ENCODE peak calls at places on chromosomes 12 and 14, in seven cellular contexts. Y is activated T-cell treated with anti-CD3 and anti-CD28 coated beads, Interleukin-2, amount 50 U/mL, for 1 hour; M is NCI-H2171; D is activated naive CD8-positive, alpha-beta T cell treated with anti-CD3 and anti-CD28 coated beads, Interleukin-2, amount 50 U/mL, for 16 hours; I is Right ventricle myocardium superior; T is NCI-H2081; N is A172. R is an unnamed sample.

GRCh38 chr12:91811481-91812287 is 334.0 kb downstream of the BTG1 start:
- DNase-seq in Y (peak; percentile 84), M (peak; percentile 11), D (peak; percentile 57), I (peak; percentile 82), T (peak; percentile 40), N (peak; percentile 28), R (peak; percentile 52)

GRCh38 chr14:53391631-53392030 is 238.5 kb upstream of the DDHD1 start:
- DNase-seq in Y (no peak), M (no peak), D (no peak), I (no peak), T (no peak), N (peak; percentile 86), R (no peak)

GRCh38 chr12:4791497-4791896 is 71.3 kb downstream of the GALNT8 start:
- DNase-seq in Y (no peak), M (no peak), D (no peak), I (no peak), T (no peak), N (no peak), R (no peak)

GRCh38 chr12:46374286-46374685 is 1.7 kb upstream of the SLC38A2 start:
- DNase-seq in Y (no peak), M (no peak), D (no peak), I (no peak), T (no peak), N (no peak), R (no peak)

GRCh38 chr14:74243051-74243450 is 3.8 kb downstream of the VSX2 start:
- DNase-seq in Y (no peak), M (no peak), D (no peak), I (no peak), T (no peak), N (no peak), R (no peak)

GRCh38 chr12:11228268-11228879 is 41.1 kb downstream of the PRB3 start:
- DNase-seq in Y (no peak), M (no peak), D (no peak), I (no peak), T (peak; percentile 10), N (peak; percentile 23), R (no peak)

GRCh38 chr12:12240671-12241345 is 26.0 kb downstream of the LRP6 start:
- DNase-seq in Y (no peak), M (no peak), D (no peak), I (no peak), T (no peak), N (no peak), R (no peak)

GRCh38 chr12:116366456-116366776 is 88.9 kb upstream of the MED13L start:
- DNase-seq in Y (no peak), M (peak; percentile 69), D (no peak), I (peak; percentile 65), T (peak; percentile 24), N (no peak), R (no peak)

GRCh38 chr12:68940731-68941130 is 7.8 kb upstream of the CPM start:
- DNase-seq in Y (no peak), M (no peak), D (no peak), I (no peak), T (no peak), N (no peak), R (no peak)

GRCh38 chr14:39972704-39973103 is 540.5 kb upstream of the FBXO33 start:
- DNase-seq in Y (no peak), M (no peak), D (no peak), I (no peak), T (no peak), N (no peak), R (no peak)

GRCh38 chr12:98606367-98606985 is 13.0 kb downstream of the SLC25A3 start:
- DNase-seq in Y (no peak), M (no peak), D (no peak), I (no peak), T (no peak), N (no peak), R (no peak)

GRCh38 chr14:34718750-34719304 is 4.4 kb upstream of the CFL2 start:
- DNase-seq in Y (no peak), M (no peak), D (no peak), I (no peak), T (no peak), N (peak; percentile 25), R (no peak)

GRCh38 chr12:104957388-104958008 is 592 bp downstream of the SLC41A2 start:
- DNase-seq in Y (peak; percentile 62), M (peak; percentile 2), D (no peak), I (no peak), T (peak; percentile 44), N (no peak), R (no peak)

GRCh38 chr12:131046813-131047788 is 93.4 kb downstream of the ADGRD1 start:
- DNase-seq in Y (no peak), M (no peak), D (no peak), I (peak; percentile 78), T (no peak), N (no peak), R (no peak)

GRCh38 chr12:88703790-88704189 is 123.5 kb upstream of the KITLG start:
- DNase-seq in Y (no peak), M (no peak), D (no peak), I (no peak), T (no peak), N (peak; percentile 35), R (no peak)

GRCh38 chr12:93883436-93884154 is 206.4 kb downstream of the CRADD start:
- DNase-seq in Y (no peak), M (no peak), D (no peak), I (no peak), T (no peak), N (peak; percentile 68), R (no peak)

GRCh38 chr12:109704371-109705098 is 9.1 kb upstream of the FAM222A start:
- DNase-seq in Y (no peak), M (no peak), D (no peak), I (no peak), T (no peak), N (no peak), R (no peak)

GRCh38 chr12:113142173-113142885 is 6.8 kb upstream of the RASAL1 start:
- DNase-seq in Y (no peak), M (no peak), D (no peak), I (peak; percentile 57), T (no peak), N (no peak), R (no peak)

GRCh38 chr12:92078167-92079053 is 67.2 kb downstream of the BTG1 start:
- DNase-seq in Y (no peak), M (no peak), D (no peak), I (no peak), T (no peak), N (peak; percentile 71), R (no peak)

GRCh38 chr12:29073631-29074239 is 75.3 kb upstream of the FAR2 start:
- DNase-seq in Y (no peak), M (peak; percentile 63), D (no peak), I (no peak), T (peak; percentile 10), N (peak; percentile 57), R (no peak)

GRCh38 chr14:98564006-98564405 is 708.0 kb downstream of the BCL11B start:
- DNase-seq in Y (no peak), M (no peak), D (no peak), I (no peak), T (no peak), N (no peak), R (no peak)

GRCh38 chr12:52232916-52233461 is at the start of gene KRT7:
- DNase-seq in Y (no peak), M (no peak), D (no peak), I (no peak), T (no peak), N (no peak), R (no peak)

GRCh38 chr14:20682435-20683124 is 1.8 kb upstream of the RNASE4 start:
- DNase-seq in Y (peak; percentile 76), M (peak; percentile 99), D (peak; percentile 55), I (peak; percentile 94), T (peak; percentile 90), N (peak; percentile 76), R (peak; percentile 54)

GRCh38 chr12:30440826-30441602 is 254.7 kb downstream of the IPO8 start:
- DNase-seq in Y (no peak), M (no peak), D (no peak), I (no peak), T (no peak), N (peak; percentile 45), R (no peak)

GRCh38 chr12:91986084-91986483 is 159.6 kb downstream of the BTG1 start:
- DNase-seq in Y (no peak), M (no peak), D (no peak), I (no peak), T (no peak), N (peak; percentile 64), R (no peak)

GRCh38 chr12:124771462-124772361 is 92.0 kb downstream of the SCARB1 start:
- DNase-seq in Y (peak; percentile 85), M (peak; percentile 62), D (peak; percentile 66), I (peak; percentile 92), T (peak; percentile 66), N (no peak), R (peak; percentile 76)

GRCh38 chr14:43765474-43765873 is 741.6 kb downstream of the FSCB start:
- DNase-seq in Y (no peak), M (peak; percentile 31), D (no peak), I (no peak), T (no peak), N (no peak), R (no peak)

GRCh38 chr12:110379642-110380041 is 23.9 kb downstream of the ANAPC7 start:
- DNase-seq in Y (no peak), M (no peak), D (no peak), I (no peak), T (no peak), N (no peak), R (no peak)

R was measured in stimulated activated CD8-positive, alpha-beta memory T cell treated with anti-CD3 and anti-CD28 coated beads, Interleukin-7, amount 100 ng/mL, for 1 hour.